ENCODE peak calls at places on chromosomes 16 and 17, in six cellular contexts. V, Y, H, S, X and U are unnamed samples.

GRCh38 chr16:55478827-55479559 is at the start of gene MMP2:
- DNase-seq in V (no peak), Y (peak), H (no peak), S (peak), X (no peak), U (no peak)

GRCh38 chr17:48587276-48588073 is 2.6 kb downstream of the HOXB3 start:
- DNase-seq in V (no peak), Y (no peak), H (no peak), S (no peak), X (no peak), U (no peak)

GRCh38 chr16:27847030-27847550 is 216.4 kb downstream of the GSG1L start:
- DNase-seq in V (no peak), Y (no peak), H (no peak), S (no peak), X (no peak), U (no peak)

GRCh38 chr17:27354051-27354490 is 60.2 kb downstream of the WSB1 start:
- DNase-seq in V (no peak), Y (no peak), H (no peak), S (no peak), X (peak), U (no peak)

GRCh38 chr16:55279598-55279997 is 44.4 kb upstream of the IRX6 start:
- DNase-seq in V (no peak), Y (no peak), H (no peak), S (no peak), X (no peak), U (no peak)

GRCh38 chr17:68221786-68222185 is 26.1 kb upstream of the AMZ2 start:
- DNase-seq in V (no peak), Y (no peak), H (no peak), S (no peak), X (no peak), U (no peak)

GRCh38 chr17:77493238-77493812 is 352.6 kb downstream of the SEC14L1 start:
- DNase-seq in V (no peak), Y (peak), H (no peak), S (no peak), X (no peak), U (no peak)

GRCh38 chr16:85306071-85306792 is 194.0 kb upstream of the CIBAR2 start:
- DNase-seq in V (peak), Y (peak), H (no peak), S (no peak), X (peak), U (peak)

GRCh38 chr16:85935957-85936760 is 37.2 kb downstream of the IRF8 start:
- DNase-seq in V (peak), Y (no peak), H (no peak), S (no peak), X (no peak), U (no peak)

GRCh38 chr17:58331815-58332719 is 3.5 kb upstream of the TSPOAP1 start:
- DNase-seq in V (peak), Y (peak), H (no peak), S (no peak), X (no peak), U (peak)

GRCh38 chr17:46782250-46782953 is 36.1 kb downstream of the WNT3 start:
- DNase-seq in V (no peak), Y (no peak), H (no peak), S (no peak), X (peak), U (no peak)

GRCh38 chr16:54006693-54007092 is 279.9 kb downstream of the IRX3 start:
- DNase-seq in V (no peak), Y (no peak), H (no peak), S (no peak), X (no peak), U (no peak)

GRCh38 chr17:62581769-62582168 is 45.7 kb upstream of the MRC2 start:
- DNase-seq in V (no peak), Y (no peak), H (no peak), S (no peak), X (no peak), U (no peak)

GRCh38 chr16:64700628-64701027 is 421.2 kb downstream of the CDH11 start:
- DNase-seq in V (no peak), Y (no peak), H (no peak), S (no peak), X (no peak), U (no peak)

GRCh38 chr16:10828851-10829331 is 10.3 kb upstream of the TVP23A start:
- DNase-seq in V (no peak), Y (peak), H (no peak), S (peak), X (no peak), U (no peak)

GRCh38 chr17:50130778-50131317 is 888 bp upstream of the SAMD14 start:
- DNase-seq in V (no peak), Y (no peak), H (peak), S (no peak), X (no peak), U (no peak)

GRCh38 chr16:88527186-88527936 is 42.8 kb upstream of the ZC3H18 start:
- DNase-seq in V (peak), Y (no peak), H (no peak), S (no peak), X (peak), U (peak)

GRCh38 chr17:28227278-28228108 is 91.5 kb upstream of the TMEM97 start:
- DNase-seq in V (no peak), Y (no peak), H (peak), S (no peak), X (peak), U (no peak)

GRCh38 chr17:40514013-40514875 is 12.8 kb upstream of the TNS4 start:
- DNase-seq in V (no peak), Y (no peak), H (no peak), S (no peak), X (no peak), U (no peak)

GRCh38 chr17:78759203-78759968 is 22.7 kb downstream of the CYTH1 start:
- DNase-seq in V (peak), Y (no peak), H (no peak), S (no peak), X (no peak), U (peak)

GRCh38 chr17:40557531-40558299 is 7.6 kb downstream of the CCR7 start:
- DNase-seq in V (peak), Y (peak), H (no peak), S (no peak), X (no peak), U (peak)

GRCh38 chr17:48153711-48154642 is 46.4 kb downstream of the SNX11 start:
- DNase-seq in V (no peak), Y (no peak), H (no peak), S (no peak), X (peak), U (no peak)